ENCODE peak calls at places on chromosomes 2 and 18, in nine cellular contexts. W, Z, K, P, G, S, T, N and A are unnamed samples. For H3K27me3, the result is how much of the 10 kb centered on the place peaks cover.

GRCh38 chr2:25587361-25587760 is 86.0 kb downstream of the DTNB start:
- DNase-seq in W (no peak), Z (no peak), K (peak), P (no peak), G (no peak), S (no peak), T (peak), N (peak), A (no peak)

GRCh38 chr2:134119117-134119671 is 134.7 kb upstream of the MGAT5 start:
- DNase-seq in W (no peak), Z (no peak), K (no peak), P (no peak), G (no peak), S (no peak), T (no peak), N (peak), A (no peak)

GRCh38 chr2:198913394-198914152 is 544.2 kb downstream of the SATB2 start:
- DNase-seq in W (no peak), Z (no peak), K (no peak), P (no peak), G (no peak), S (no peak), T (no peak), N (peak), A (no peak)

GRCh38 chr18:23003289-23003688 is 70.2 kb downstream of the RBBP8 start:
- DNase-seq in W (no peak), Z (no peak), K (no peak), P (no peak), G (no peak), S (no peak), T (no peak), N (no peak), A (no peak)

GRCh38 chr2:130810490-130810889 is 26.2 kb upstream of the ARHGEF4 start:
- DNase-seq in W (no peak), Z (no peak), K (no peak), P (no peak), G (no peak), S (no peak), T (no peak), N (no peak), A (peak)

GRCh38 chr2:168758970-168759820 is 43.2 kb upstream of the NOSTRIN start:
- DNase-seq in W (no peak), Z (no peak), K (peak), P (peak), G (no peak), S (no peak), T (no peak), N (peak), A (peak)

GRCh38 chr2:159574246-159574645 is 42.1 kb downstream of the BAZ2B start:
- DNase-seq in W (no peak), Z (no peak), K (peak), P (no peak), G (no peak), S (no peak), T (no peak), N (peak), A (no peak)

GRCh38 chr18:22623513-22623912 is 205.8 kb upstream of the CTAGE1 start:
- DNase-seq in W (no peak), Z (no peak), K (no peak), P (no peak), G (no peak), S (no peak), T (no peak), N (no peak), A (no peak)

GRCh38 chr2:152600698-152601097 is 116.6 kb downstream of the PRPF40A start:
- DNase-seq in W (no peak), Z (no peak), K (peak), P (no peak), G (no peak), S (no peak), T (no peak), N (peak), A (no peak)

GRCh38 chr2:187390891-187391290 is 57.2 kb downstream of the CALCRL start:
- DNase-seq in W (no peak), Z (no peak), K (peak), P (peak), G (no peak), S (no peak), T (no peak), N (peak), A (no peak)

DNA sequence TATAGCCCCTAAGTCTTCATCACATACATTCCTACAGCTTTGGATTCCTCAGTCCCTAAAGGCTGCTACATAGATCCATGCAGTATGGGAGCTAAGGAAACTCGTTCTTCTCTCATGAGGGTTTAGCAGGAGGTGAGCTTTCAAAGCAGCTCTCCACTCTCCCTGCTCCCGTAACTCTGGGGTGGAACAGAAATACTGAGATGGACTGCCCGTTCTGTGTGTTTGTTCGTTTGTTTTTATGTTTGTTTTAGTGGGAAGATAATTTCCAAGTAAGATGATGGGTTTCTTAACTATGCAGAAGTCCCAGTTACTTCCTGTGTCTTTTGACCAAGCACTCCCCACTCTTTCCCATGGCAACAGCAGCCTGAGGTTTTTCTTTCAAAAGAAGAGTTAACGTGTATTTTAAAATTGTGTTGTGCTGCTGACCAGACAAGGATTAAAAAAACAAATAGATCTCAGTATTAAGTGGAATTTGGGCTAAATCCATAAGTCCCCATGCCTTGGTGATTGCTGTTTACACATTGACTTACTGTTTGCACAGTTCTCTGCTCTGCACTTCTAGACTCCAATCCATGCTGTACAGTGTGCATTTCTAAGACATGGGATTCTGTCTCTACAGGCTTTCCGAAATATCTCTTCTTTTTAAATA is 156.4 kb upstream of the SH3BP4 start:
- DNase-seq in W (no peak), Z (no peak), K (peak), P (no peak), G (no peak), S (no peak), T (no peak), N (peak), A (no peak)
- H3K27me3 ChIP-seq in W (under half), Z (under half), K (under half), P (under half), G (under half), S (under half), T (under half), N (under half), A (under half)

DNA sequence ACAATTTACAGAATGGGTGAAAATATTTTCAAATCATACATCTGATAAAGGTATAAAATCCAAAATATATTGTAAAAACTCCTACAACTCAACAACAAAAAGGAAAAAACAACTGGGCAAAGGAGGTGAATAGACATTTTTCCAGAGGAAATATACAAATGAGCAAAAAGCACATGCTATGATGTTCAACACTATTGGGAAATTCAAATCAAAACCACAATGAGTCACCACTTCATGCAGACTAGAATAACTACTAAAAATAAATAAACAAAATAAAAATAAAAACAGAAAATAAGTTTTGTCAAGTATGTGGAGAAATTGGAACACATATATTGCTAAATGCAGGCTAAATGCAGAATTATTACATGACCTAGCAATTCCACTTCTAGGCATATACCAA is 120.9 kb downstream of the FSIP2 start:
- DNase-seq in W (no peak), Z (no peak), K (no peak), P (no peak), G (no peak), S (no peak), T (no peak), N (peak), A (no peak)
- H3K27me3 ChIP-seq in W (under half), Z (under half), K (under half), P (under half), G (under half), S (under half), T (under half), N (under half), A (under half)

DNA sequence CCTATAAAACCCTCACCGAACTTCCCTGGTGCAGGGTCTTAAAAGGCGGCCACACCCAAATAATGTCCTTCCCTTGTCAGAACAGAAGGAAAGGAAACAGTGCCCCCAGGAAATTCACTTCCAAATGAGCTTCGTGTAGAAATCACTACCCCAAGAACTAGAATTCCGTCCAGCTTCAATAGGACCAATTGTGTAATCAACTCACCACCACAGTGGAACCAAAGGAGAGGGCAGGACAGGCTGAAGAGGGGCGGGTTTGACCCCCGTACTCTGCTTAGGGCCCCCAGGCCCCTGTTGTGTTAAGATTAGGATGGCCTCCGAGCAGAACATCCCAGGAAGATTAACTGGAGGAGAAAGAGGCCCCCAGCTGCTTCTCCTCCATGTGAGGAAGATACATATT is 24.1 kb downstream of the GPR35 start:
- DNase-seq in W (no peak), Z (no peak), K (no peak), P (no peak), G (no peak), S (no peak), T (no peak), N (no peak), A (no peak)
- H3K27me3 ChIP-seq in W (under half), Z (under half), K (half or more), P (under half), G (under half), S (half or more), T (under half), N (half or more), A (under half)

GRCh38 chr2:10826625-10827024 is 14.0 kb upstream of the PDIA6 start:
- DNase-seq in W (no peak), Z (no peak), K (no peak), P (no peak), G (no peak), S (no peak), T (no peak), N (no peak), A (no peak)
- H3K27me3 ChIP-seq in W (under half), Z (under half), K (half or more), P (under half), G (under half), S (under half), T (under half), N (half or more), A (under half)

GRCh38 chr2:163717474-163717873 is 18.3 kb downstream of the FIGN start:
- DNase-seq in W (no peak), Z (no peak), K (no peak), P (no peak), G (no peak), S (no peak), T (no peak), N (no peak), A (no peak)
- H3K27me3 ChIP-seq in W (under half), Z (under half), K (under half), P (under half), G (under half), S (under half), T (under half), N (under half), A (under half)

GRCh38 chr2:231001036-231001435 is 5.1 kb downstream of the SPATA3 start:
- DNase-seq in W (no peak), Z (no peak), K (no peak), P (no peak), G (no peak), S (no peak), T (no peak), N (no peak), A (no peak)

GRCh38 chr2:231000211-231000904 is 4.4 kb downstream of the SPATA3 start:
- DNase-seq in W (no peak), Z (no peak), K (no peak), P (no peak), G (no peak), S (no peak), T (no peak), N (no peak), A (peak)

GRCh38 chr2:231001921-231002320 is 6.0 kb downstream of the SPATA3 start:
- DNase-seq in W (no peak), Z (no peak), K (no peak), P (no peak), G (no peak), S (no peak), T (no peak), N (peak), A (no peak)

GRCh38 chr2:230998882-230999281 is 3.0 kb downstream of the SPATA3 start:
- DNase-seq in W (no peak), Z (no peak), K (no peak), P (no peak), G (no peak), S (no peak), T (no peak), N (no peak), A (no peak)

DNA sequence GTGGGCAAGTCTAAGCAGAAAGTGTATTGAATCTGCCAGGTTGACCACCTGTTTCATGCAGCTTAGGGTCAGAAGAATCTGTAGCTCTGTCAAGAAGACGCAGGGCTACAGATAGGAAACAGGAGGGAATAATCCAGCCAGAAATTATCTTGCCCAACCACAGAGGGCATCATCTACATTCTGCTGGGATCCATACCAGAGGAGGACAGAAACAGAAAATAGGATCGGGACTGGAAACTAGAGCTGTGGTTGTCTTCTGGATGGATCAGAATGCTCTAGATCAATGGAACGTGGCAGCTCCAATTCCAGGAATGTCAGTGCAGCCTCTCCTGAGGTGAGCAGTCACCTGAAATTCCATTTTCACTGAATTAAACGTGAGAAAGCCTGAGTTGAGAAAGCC is 3.6 kb downstream of the SPATA3 start:
- DNase-seq in W (no peak), Z (no peak), K (no peak), P (no peak), G (no peak), S (no peak), T (no peak), N (no peak), A (no peak)
- H3K27me3 ChIP-seq in W (under half), Z (under half), K (under half), P (under half), G (under half), S (half or more), T (under half), N (half or more), A (under half)

DNA sequence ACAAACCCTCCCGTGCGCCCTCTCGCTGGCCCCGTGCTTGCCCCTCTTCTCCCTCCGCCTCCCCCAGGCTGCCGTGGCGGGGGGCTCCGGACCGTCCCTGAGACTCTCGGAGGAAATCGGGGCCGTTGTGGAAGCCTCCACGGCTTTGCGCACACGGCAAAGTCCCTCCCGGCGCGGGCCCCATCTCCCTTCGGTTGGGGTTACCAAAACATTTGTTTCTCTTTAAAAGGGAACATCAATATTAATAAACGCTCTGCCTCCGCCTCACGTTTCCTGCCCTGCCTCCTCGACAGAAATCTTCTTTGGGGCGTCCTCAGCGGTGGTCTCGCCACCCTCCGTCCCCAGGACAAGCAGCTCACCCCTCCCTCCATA is 3.8 kb downstream of the PAX3 start:
- DNase-seq in W (no peak), Z (no peak), K (no peak), P (no peak), G (no peak), S (no peak), T (no peak), N (peak), A (peak)
- H3K27me3 ChIP-seq in W (half or more), Z (under half), K (half or more), P (half or more), G (half or more), S (half or more), T (half or more), N (half or more), A (half or more)

GRCh38 chr2:214995926-214996670 is 142.3 kb downstream of the ABCA12 start:
- DNase-seq in W (no peak), Z (no peak), K (no peak), P (no peak), G (no peak), S (no peak), T (no peak), N (no peak), A (no peak)
- H3K27me3 ChIP-seq in W (under half), Z (under half), K (under half), P (under half), G (under half), S (under half), T (under half), N (under half), A (under half)